ENCODE peak calls at places on chromosome 14, in eight cellular contexts. E is K562; F is psoas muscle; W is IMR-90; T is esophagus squamous epithelium; U is breast epithelium; V is lower lobe of right lung; M is effector memory CD4-positive, alpha-beta T cell. Y is an unnamed sample.
A peak's percentile ranks its signal among the peaks of the same experiment; 100 is the strongest.

GRCh38 chr14:104107611-104108569 is 22.4 kb downstream of the ASPG start:
- DNase-seq in E (peak; percentile 52), W (no peak), M (no peak), T (no peak), U (peak; percentile 60), F (peak; percentile 44), V (peak; percentile 54), Y (no peak)

GRCh38 chr14:34465069-34465859 is 3.2 kb upstream of the SPTSSA start:
- DNase-seq in F (no peak), M (no peak), W (peak; percentile 33), V (no peak), U (no peak), E (peak; percentile 45), T (no peak), Y (no peak)

GRCh38 chr14:25406818-25407217 is 356.9 kb upstream of the STXBP6 start:
- DNase-seq in F (no peak), T (no peak), E (no peak), M (no peak), U (no peak), V (no peak), W (peak; percentile 8), Y (no peak)

GRCh38 chr14:65446159-65446558 is 33.6 kb downstream of the FUT8 start:
- DNase-seq in T (no peak), V (no peak), M (no peak), W (peak; percentile 65), U (no peak), E (no peak), F (no peak), Y (no peak)

GRCh38 chr14:101473045-101473729 is 88.1 kb upstream of the DIO3 start:
- DNase-seq in F (no peak), M (no peak), V (no peak), E (no peak), W (no peak), T (no peak), U (peak; percentile 31), Y (no peak)

GRCh38 chr14:97306133-97306784 is 509.1 kb downstream of the VRK1 start:
- DNase-seq in U (no peak), T (no peak), F (no peak), E (no peak), W (no peak), M (no peak), V (no peak), Y (no peak)

GRCh38 chr14:71235865-71236264 is 328.6 kb downstream of the PCNX1 start:
- DNase-seq in F (no peak), U (no peak), E (no peak), T (no peak), V (no peak), W (no peak), M (no peak), Y (no peak)

GRCh38 chr14:38065101-38065762 is 142.5 kb upstream of the SSTR1 start:
- DNase-seq in W (no peak), V (no peak), E (no peak), M (peak; percentile 68), T (no peak), F (no peak), U (no peak), Y (peak; percentile 90)

GRCh38 chr14:93954900-93955891 is 21.2 kb downstream of the ASB2 start:
- DNase-seq in U (no peak), M (peak; percentile 47), W (no peak), E (no peak), V (peak; percentile 77), F (peak; percentile 54), T (peak; percentile 26), Y (no peak)

GRCh38 chr14:92922883-92923743 is at the start of gene CHGA:
- DNase-seq in M (no peak), W (peak; percentile 20), T (no peak), U (peak; percentile 60), E (peak; percentile 79), V (peak; percentile 65), F (peak; percentile 71), Y (peak; percentile 35)

GRCh38 chr14:104597576-104597975 is 7.0 kb downstream of the TMEM179 start:
- DNase-seq in F (no peak), T (no peak), U (no peak), E (no peak), V (no peak), W (no peak), M (no peak), Y (no peak)

GRCh38 chr14:36553650-36554260 is 28.7 kb downstream of the NKX2-8 start:
- DNase-seq in E (peak; percentile 32), U (no peak), F (no peak), W (peak; percentile 51), T (no peak), M (no peak), V (no peak), Y (no peak)

GRCh38 chr14:92400579-92401444 is 77.8 kb downstream of the SLC24A4 start:
- DNase-seq in U (no peak), W (peak; percentile 13), V (no peak), E (no peak), M (no peak), F (no peak), T (no peak), Y (no peak)

GRCh38 chr14:20468773-20469241 is 399 bp upstream of the PNP start:
- DNase-seq in W (no peak), F (no peak), T (no peak), V (peak; percentile 58), U (no peak), M (no peak), E (no peak), Y (no peak)

GRCh38 chr14:54735424-54735823 is 167.2 kb downstream of the GCH1 start:
- DNase-seq in M (no peak), E (no peak), U (no peak), V (no peak), F (no peak), T (no peak), W (no peak), Y (no peak)

GRCh38 chr14:45198551-45198950 is 54.5 kb downstream of the MIS18BP1 start:
- DNase-seq in M (no peak), V (no peak), F (no peak), W (peak; percentile 49), U (no peak), T (no peak), E (no peak), Y (no peak)

GRCh38 chr14:23009939-23010718 is at the start of gene C14orf93:
- DNase-seq in T (no peak), F (peak; percentile 92), M (peak; percentile 56), U (peak; percentile 82), W (peak; percentile 48), V (peak; percentile 91), E (peak; percentile 93), Y (peak; percentile 76)

GRCh38 chr14:96297000-96297399 is 41.0 kb downstream of the BDKRB1 start:
- DNase-seq in F (no peak), E (no peak), U (no peak), V (no peak), W (peak; percentile 31), M (no peak), T (no peak), Y (peak; percentile 42)

GRCh38 chr14:68841030-68841809 is 48.4 kb upstream of the ZFP36L1 start:
- DNase-seq in W (peak; percentile 71), V (no peak), M (no peak), T (no peak), F (no peak), E (no peak), U (no peak), Y (no peak)

GRCh38 chr14:45194964-45195363 is 58.0 kb downstream of the MIS18BP1 start:
- DNase-seq in U (no peak), T (no peak), M (no peak), F (no peak), W (no peak), E (no peak), V (no peak), Y (no peak)

GRCh38 chr14:22848391-22849164 is 12.2 kb downstream of the MMP14 start:
- DNase-seq in V (peak; percentile 58), F (peak; percentile 86), W (peak; percentile 92), U (no peak), M (no peak), E (no peak), T (no peak), Y (no peak)

GRCh38 chr14:104650057-104650980 is 39.1 kb upstream of the INF2 start:
- DNase-seq in U (no peak), V (peak; percentile 69), F (peak; percentile 79), E (peak; percentile 83), T (no peak), M (peak; percentile 12), W (peak; percentile 31), Y (peak; percentile 58)

GRCh38 chr14:36057452-36058142 is 118.9 kb downstream of the PTCSC3 start:
- DNase-seq in M (no peak), T (no peak), V (no peak), F (no peak), E (no peak), W (no peak), U (no peak), Y (no peak)

GRCh38 chr14:42633504-42634095 is 1026.9 kb downstream of the LRFN5 start:
- DNase-seq in V (no peak), T (no peak), U (no peak), F (no peak), M (no peak), E (no peak), W (no peak), Y (no peak)

GRCh38 chr14:82447586-82447985 is 913.9 kb upstream of the SEL1L start:
- DNase-seq in E (no peak), W (no peak), T (no peak), M (no peak), V (no peak), F (no peak), U (no peak), Y (no peak)

GRCh38 chr14:76376409-76376877 is 506 bp downstream of the ESRRB start:
- DNase-seq in F (no peak), M (no peak), E (no peak), W (no peak), V (no peak), T (no peak), U (no peak), Y (no peak)
- H3K4me3 ChIP-seq in F (peak overlapping the region; percentile 53), M (no peak overlapping the region), E (no peak overlapping the region), W (no peak overlapping the region), V (peak overlapping the region; percentile 44), T (peak overlapping the region; percentile 26), U (peak overlapping the region; percentile 30), Y (no peak overlapping the region)

DNA sequence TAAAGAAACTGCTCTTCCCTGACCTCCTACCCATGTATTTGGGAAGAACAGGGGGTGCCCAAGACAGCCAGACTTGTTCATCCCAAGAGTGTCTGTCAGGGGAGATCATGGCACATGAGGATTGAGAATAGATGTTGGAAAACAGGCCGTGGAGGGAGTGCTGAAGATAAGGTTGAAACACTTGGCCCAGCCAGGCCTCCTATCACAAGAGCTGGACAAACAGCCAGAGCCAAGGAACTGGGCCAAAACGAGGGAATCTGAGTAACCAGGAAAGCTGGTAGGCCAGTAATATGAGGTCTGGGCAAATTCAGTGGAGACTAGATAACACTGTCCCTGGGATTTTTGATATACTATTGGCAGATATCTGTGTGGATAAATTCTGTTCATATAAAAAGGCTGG is 161.7 kb downstream of the TMX1 start:
- DNase-seq in M (no peak), W (no peak), V (no peak), F (peak; percentile 52), U (no peak), T (no peak), E (no peak), Y (no peak)
- H3K27ac ChIP-seq in M (no peak overlapping the region), W (no peak overlapping the region), V (no peak overlapping the region), F (no peak overlapping the region), U (peak overlapping the region; percentile 80), T (peak overlapping the region; percentile 90), E (no peak overlapping the region), Y (no peak overlapping the region)

GRCh38 chr14:51620036-51620435 is 31.7 kb upstream of the FRMD6 start:
- DNase-seq in M (no peak), E (no peak), U (no peak), V (no peak), W (no peak), T (no peak), F (no peak), Y (no peak)
- H3K4me1 ChIP-seq in M (no peaks in the 10 kb centered on the region), E (no peaks in the 10 kb centered on the region), U (peaks cover 14% of the 10 kb centered on the region), V (no peaks in the 10 kb centered on the region), W (peaks cover 17% of the 10 kb centered on the region), T (peaks cover 12% of the 10 kb centered on the region), F (no peaks in the 10 kb centered on the region), Y (no peaks in the 10 kb centered on the region)

GRCh38 chr14:73712071-73712506 is 2.1 kb downstream of the PNMA1 start:
- DNase-seq in W (peak; percentile 27), E (no peak), T (no peak), V (no peak), M (no peak), F (no peak), U (no peak), Y (no peak)
- H3K4me3 ChIP-seq in W (peak overlapping the region; percentile 72), E (peak overlapping the region; percentile 69), T (peak overlapping the region; percentile 92), V (peak overlapping the region; percentile 88), M (peak overlapping the region; percentile 77), F (peak overlapping the region; percentile 79), U (peak overlapping the region; percentile 89), Y (peak overlapping the region; percentile 92)

Y was measured in naive thymus-derived CD4-positive, alpha-beta T cell.